ENCODE peak calls at places on chromosomes 5 and 9, in four cellular contexts. A is fibroblast of lung, M is foreskin fibroblast, K is stomach. F is an unnamed sample.

GRCh38 chr9:133509179-133510083 is 15.3 kb downstream of the MYMK start:
- DNase-seq in A (no peak), M (no peak), K (peak), F (no peak)

GRCh38 chr9:92534199-92535159 is 1.3 kb downstream of the ECM2 start:
- DNase-seq in A (peak), M (no peak), K (no peak), F (no peak)

GRCh38 chr5:178351221-178351825 is 118.7 kb upstream of the PHYKPL start:
- DNase-seq in A (no peak), M (no peak), K (no peak), F (no peak)

GRCh38 chr9:134621558-134622110 is 20.0 kb upstream of the COL5A1 start:
- DNase-seq in A (no peak), M (no peak), K (no peak), F (no peak)

GRCh38 chr5:150642991-150643710 is 2.7 kb downstream of the SYNPO start:
- DNase-seq in A (no peak), M (no peak), K (no peak), F (no peak)

GRCh38 chr9:92191801-92192200 is 76.6 kb upstream of the SPTLC1 start:
- DNase-seq in A (peak), M (peak), K (no peak), F (peak)

GRCh38 chr5:143676794-143677193 is 135.2 kb upstream of the HMHB1 start:
- DNase-seq in A (no peak), M (no peak), K (no peak), F (no peak)

GRCh38 chr9:123234853-123235252 is 33.5 kb downstream of the STRBP start:
- DNase-seq in A (no peak), M (no peak), K (no peak), F (no peak)

GRCh38 chr5:34626036-34626435 is 30.1 kb upstream of the RAI14 start:
- DNase-seq in A (peak), M (peak), K (no peak), F (no peak)

GRCh38 chr9:10366171-10366779 is 246.5 kb downstream of the PTPRD start:
- DNase-seq in A (peak), M (peak), K (no peak), F (no peak)

GRCh38 chr9:524008-524407 is 309.3 kb downstream of the DOCK8 start:
- DNase-seq in A (no peak), M (no peak), K (no peak), F (no peak)

GRCh38 chr9:26243298-26243697 is 565.1 kb upstream of the TUSC1 start:
- DNase-seq in A (no peak), M (no peak), K (no peak), F (no peak)

GRCh38 chr9:133160742-133161541 is 2.8 kb downstream of the GBGT1 start:
- DNase-seq in A (peak), M (peak), K (peak), F (no peak)

GRCh38 chr9:16729656-16730055 is 140.8 kb downstream of the BNC2 start:
- DNase-seq in A (no peak), M (no peak), K (no peak), F (no peak)

GRCh38 chr9:96661711-96662110 is 6.6 kb upstream of the PRXL2C start:
- DNase-seq in A (peak), M (peak), K (no peak), F (no peak)

GRCh38 chr5:160496334-160496733 is 74.7 kb downstream of the PTTG1 start:
- DNase-seq in A (no peak), M (no peak), K (no peak), F (no peak)

GRCh38 chr9:137354153-137354844 is 52.2 kb upstream of the NRARP start:
- DNase-seq in A (no peak), M (no peak), K (peak), F (no peak)

GRCh38 chr9:136332482-136332983 is 5.2 kb downstream of the GPSM1 start:
- DNase-seq in A (no peak), M (no peak), K (no peak), F (no peak)

GRCh38 chr9:37283730-37284235 is 138.7 kb upstream of the GRHPR start:
- DNase-seq in A (peak), M (peak), K (no peak), F (no peak)

GRCh38 chr5:28975508-28975907 is 1937.1 kb upstream of the CDH9 start:
- DNase-seq in A (no peak), M (no peak), K (no peak), F (no peak)

GRCh38 chr5:5271606-5272321 is 131.6 kb downstream of the ADAMTS16 start:
- DNase-seq in A (no peak), M (no peak), K (no peak), F (no peak)

GRCh38 chr9:87592554-87593394 is 95.1 kb downstream of the DAPK1 start:
- DNase-seq in A (peak), M (peak), K (peak), F (no peak)

GRCh38 chr5:76790632-76791290 is 28.1 kb upstream of the F2RL1 start:
- DNase-seq in A (peak), M (peak), K (no peak), F (peak)

GRCh38 chr5:31453522-31453921 is 78.4 kb downstream of the DROSHA start:
- DNase-seq in A (no peak), M (no peak), K (no peak), F (no peak)

DNA sequence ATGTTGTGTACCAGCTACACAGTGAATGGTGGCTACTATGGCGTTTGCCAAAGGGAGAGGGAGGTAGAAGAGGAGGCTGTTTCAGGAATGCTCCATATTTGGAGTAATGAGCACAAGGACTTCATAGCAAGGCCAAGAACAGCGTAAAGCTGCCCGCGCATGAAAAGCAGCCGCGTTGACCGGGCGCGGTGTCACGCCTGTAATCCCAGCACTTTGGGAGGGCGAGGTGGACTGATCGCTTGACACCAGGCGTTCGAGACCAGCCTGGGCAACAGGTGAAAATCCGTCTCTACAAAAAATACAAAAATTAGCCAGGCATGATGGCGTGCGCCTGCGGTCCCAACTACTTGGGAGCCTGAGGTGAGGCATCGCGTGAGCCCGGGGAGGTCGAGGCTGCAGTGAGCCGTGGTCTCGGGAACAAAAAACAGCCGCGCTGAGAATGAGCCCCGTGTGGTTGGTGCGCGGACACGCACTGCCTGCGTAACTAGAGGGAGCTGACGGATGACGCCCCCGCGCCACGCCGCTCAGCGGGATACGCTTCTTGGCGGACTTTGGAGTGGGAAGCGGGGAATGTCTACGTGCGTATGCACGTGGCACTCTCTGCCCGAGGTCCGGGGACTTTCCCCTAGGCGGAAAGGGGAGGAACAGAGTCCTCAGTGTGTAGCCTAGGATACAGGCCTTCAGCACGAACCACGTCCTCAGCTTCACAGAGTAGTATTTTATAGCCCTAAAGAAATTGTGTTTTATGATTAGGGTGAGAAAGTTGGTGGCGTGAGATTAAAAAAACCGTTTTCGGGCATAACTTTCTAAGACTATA is at the start of gene RMRP:
- DNase-seq in A (peak), M (peak), K (peak), F (peak)
- TF ChIP-seq CTCF in A (no peak), M (peak), K (peak), F (peak)

GRCh38 chr9:128117613-128118471 is 9.7 kb downstream of the PTGES2 start:
- DNase-seq in A (peak), M (peak), K (peak), F (peak)
- H3K4me3 ChIP-seq in A (no peak), M (no peak), K (no peak), F (no peak)

GRCh38 chr5:173970878-173971650 is 17.9 kb upstream of the C5orf47 start:
- DNase-seq in A (no peak), M (no peak), K (no peak), F (no peak)
- TF ChIP-seq CTCF in A (no peak), M (no peak), K (no peak), F (no peak)

GRCh38 chr9:76095585-76095984 is 205.1 kb downstream of the PCSK5 start:
- DNase-seq in A (no peak), M (no peak), K (no peak), F (no peak)
- H3K4me3 ChIP-seq in A (no peak), M (no peak), K (no peak), F (no peak)

DNA sequence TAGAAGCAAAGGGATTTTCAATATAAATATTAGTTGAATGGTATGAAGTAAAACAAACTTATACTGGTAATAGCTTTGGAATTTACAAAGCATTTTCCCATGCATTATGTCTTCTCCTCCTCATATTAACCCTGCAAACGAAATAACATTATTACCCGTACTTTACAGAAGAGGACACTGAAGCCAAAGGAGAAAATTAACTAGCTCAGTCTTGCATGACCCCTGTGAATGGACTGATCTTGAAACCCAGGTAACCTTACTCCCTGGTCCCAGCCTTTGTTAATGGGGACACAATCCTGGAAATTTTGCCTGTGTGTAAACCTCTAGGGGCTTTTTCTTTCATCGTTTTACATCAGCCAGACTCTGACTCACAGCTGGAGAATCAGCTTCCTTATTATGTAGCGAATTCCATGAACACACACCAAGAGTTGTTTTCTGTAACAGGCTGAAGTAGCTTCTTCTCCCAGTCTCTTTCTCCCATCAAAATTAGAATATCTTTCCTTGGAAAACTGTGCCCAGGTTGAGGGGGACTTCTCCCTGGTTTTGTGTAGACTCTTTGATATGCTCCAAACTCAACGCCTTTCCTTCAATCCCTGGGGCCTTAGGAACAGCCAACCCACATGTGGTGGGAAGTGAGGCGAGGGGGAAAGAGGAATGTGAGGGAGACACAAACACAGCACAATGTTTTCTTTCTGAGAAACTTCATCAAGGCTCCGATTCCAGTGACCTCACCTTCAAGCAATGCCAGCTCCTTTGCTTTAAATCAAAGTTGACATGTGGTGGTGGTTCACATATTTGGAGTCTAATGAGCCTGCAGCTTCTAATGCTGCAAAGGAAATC is 480.9 kb upstream of the PAPPA start:
- DNase-seq in A (peak), M (peak), K (no peak), F (peak)
- TF ChIP-seq CTCF in A (no peak), M (no peak), K (no peak), F (no peak)

DNA sequence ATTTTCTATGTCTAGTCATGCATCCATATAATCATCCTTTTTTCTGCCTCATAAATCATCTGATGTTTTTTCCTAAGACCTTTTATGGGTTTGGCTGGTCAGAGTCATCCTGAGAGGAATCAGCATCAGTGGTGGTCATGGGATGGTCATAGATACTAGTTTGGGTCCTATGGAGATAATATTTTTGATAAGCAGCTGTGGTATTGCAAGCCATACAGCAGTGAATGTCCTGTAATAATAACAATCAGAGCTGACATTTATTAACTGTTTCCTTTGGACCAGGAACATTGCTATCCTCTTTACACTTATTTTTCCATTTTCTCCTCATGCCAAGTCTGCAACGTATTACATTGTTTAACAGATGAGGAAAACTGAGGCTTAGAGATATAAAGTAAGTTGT is 83.1 kb downstream of the TEX10 start:
- DNase-seq in A (no peak), M (no peak), K (no peak), F (no peak)
- H3K4me3 ChIP-seq in A (no peak), M (no peak), K (no peak), F (no peak)

GRCh38 chr5:155052532-155052931 is 39.0 kb downstream of the KIF4B start:
- DNase-seq in A (no peak), M (no peak), K (no peak), F (no peak)
- TF ChIP-seq CTCF in A (no peak), M (no peak), K (no peak), F (no peak)

DNA sequence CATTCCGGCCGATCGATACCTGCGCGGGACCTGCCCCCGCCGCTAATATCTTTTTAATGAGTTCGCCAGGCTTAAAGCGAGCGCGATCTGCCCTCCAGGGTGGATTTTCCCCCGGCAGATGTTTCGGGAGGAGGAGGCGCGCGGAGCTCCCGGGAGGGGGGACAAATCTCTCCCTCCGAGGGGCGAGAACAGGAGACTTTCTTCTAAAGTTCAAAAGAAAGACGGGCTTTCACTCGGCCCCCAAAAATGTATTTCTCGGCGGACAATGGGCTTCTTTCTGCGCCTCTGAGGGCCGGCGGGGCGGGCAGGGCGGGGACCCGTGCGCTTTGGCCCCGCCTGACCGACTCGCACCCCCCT is 4.1 kb upstream of the PRDM12 start:
- DNase-seq in A (no peak), M (no peak), K (no peak), F (no peak)
- H3K4me3 ChIP-seq in A (no peak), M (no peak), K (peak), F (no peak)

DNA sequence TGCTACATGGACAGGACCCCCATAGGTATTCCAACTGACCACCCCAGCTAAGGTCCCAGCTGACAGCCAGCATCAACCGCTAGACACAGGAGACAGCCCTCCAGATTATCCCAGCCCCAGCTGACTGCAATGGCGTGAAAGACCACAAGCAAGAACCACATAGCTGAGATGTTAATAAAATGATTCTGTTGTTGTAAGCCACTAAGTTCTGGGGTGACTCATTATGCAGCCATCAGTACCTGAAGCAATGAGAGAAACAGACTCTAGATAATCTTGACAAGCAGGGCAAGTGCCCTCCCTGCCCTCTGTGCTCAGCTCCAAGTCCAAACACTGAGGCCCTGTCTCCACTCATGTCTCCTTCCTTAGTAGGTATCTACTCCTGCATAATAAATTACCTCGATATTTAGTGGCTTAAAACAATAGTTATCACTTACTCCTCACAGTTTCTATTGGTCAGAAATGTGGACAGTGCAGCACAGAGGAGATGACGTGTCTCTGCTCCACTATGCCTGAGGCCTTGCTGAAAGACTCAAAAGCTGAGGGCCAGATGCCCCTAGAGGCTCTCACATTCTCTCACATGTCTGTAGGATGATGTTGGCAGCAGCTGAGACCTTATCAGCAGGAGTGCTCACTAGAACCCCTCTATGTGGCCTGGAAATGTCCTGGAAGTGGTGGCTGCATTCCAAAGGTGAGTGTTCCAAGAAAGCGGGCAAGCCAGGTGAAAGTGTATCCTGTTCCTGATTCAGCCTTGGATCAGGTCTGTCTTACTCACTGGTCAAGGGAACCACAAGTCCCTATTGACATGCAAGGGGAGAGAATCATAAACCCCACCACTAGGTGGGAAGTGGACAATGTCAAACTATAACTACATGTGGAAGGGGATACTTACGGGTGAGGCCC is 2.5 kb downstream of the MGAT1 start:
- DNase-seq in A (peak), M (peak), K (no peak), F (peak)
- TF ChIP-seq CTCF in A (no peak), M (no peak), K (no peak), F (peak)

F was measured in AG09309.